ENCODE peak calls at places on chromosome 16, in four cellular contexts. P is tibial nerve, E is transverse colon, K is K562. Z is an unnamed sample.

GRCh38 chr16:66099261-66099660 is 267.2 kb upstream of the CDH5 start:
- DNase-seq in P (no peak), E (no peak), K (no peak), Z (peak; percentile 88)

GRCh38 chr16:81493755-81494433 is 49.3 kb downstream of the CMIP start:
- DNase-seq in P (no peak), E (peak; percentile 71), K (peak; percentile 84), Z (no peak)

GRCh38 chr16:73350707-73351452 is 303.0 kb upstream of the ZFHX3 start:
- DNase-seq in P (no peak), E (no peak), K (no peak), Z (no peak)

GRCh38 chr16:66588981-66589713 is 9.9 kb downstream of the CMTM2 start:
- DNase-seq in P (peak; percentile 36), E (peak; percentile 56), K (peak; percentile 82), Z (no peak)

GRCh38 chr16:54538241-54538640 is 251.7 kb upstream of the IRX3 start:
- DNase-seq in P (no peak), E (no peak), K (no peak), Z (no peak)

GRCh38 chr16:1964046-1964505 is 550 bp downstream of the RPS2 start:
- DNase-seq in P (no peak), E (no peak), K (no peak), Z (no peak)

GRCh38 chr16:71834291-71834690 is 11.5 kb upstream of the ATXN1L start:
- DNase-seq in P (no peak), E (no peak), K (no peak), Z (no peak)

GRCh38 chr16:81315271-81316175 is 761 bp downstream of the GAN start:
- DNase-seq in P (peak; percentile 14), E (peak; percentile 68), K (peak; percentile 54), Z (no peak)

GRCh38 chr16:55711959-55712876 is 56.4 kb downstream of the SLC6A2 start:
- DNase-seq in P (peak; percentile 84), E (peak; percentile 40), K (peak; percentile 59), Z (no peak)

GRCh38 chr16:26614102-26614864 is 452.4 kb upstream of the C16orf82 start:
- DNase-seq in P (no peak), E (no peak), K (no peak), Z (peak; percentile 75)
- TF ChIP-seq EP300 in P (no peak), E (no peak), K (no peak), Z (no peak)

GRCh38 chr16:27237229-27238015 is 31.1 kb downstream of the NSMCE1 start:
- DNase-seq in P (no peak), E (no peak), K (no peak), Z (no peak)
- TF ChIP-seq EP300 in P (no peak), E (no peak), K (no peak), Z (no peak)

GRCh38 chr16:75821117-75821516 is 94.8 kb upstream of the CPHXL start:
- DNase-seq in P (no peak), E (no peak), K (no peak), Z (no peak)
- TF ChIP-seq EP300 in P (no peak), E (no peak), K (no peak), Z (no peak)

GRCh38 chr16:52453661-52454060 is 93.3 kb downstream of the TOX3 start:
- DNase-seq in P (no peak), E (peak; percentile 12), K (no peak), Z (no peak)

GRCh38 chr16:52455549-52456277 is 91.2 kb downstream of the TOX3 start:
- DNase-seq in P (no peak), E (peak; percentile 44), K (no peak), Z (no peak)

GRCh38 chr16:52451971-52452421 is 94.9 kb downstream of the TOX3 start:
- DNase-seq in P (no peak), E (peak; percentile 68), K (no peak), Z (no peak)

GRCh38 chr16:52460652-52461172 is 86.2 kb downstream of the TOX3 start:
- DNase-seq in P (no peak), E (no peak), K (no peak), Z (no peak)

DNA sequence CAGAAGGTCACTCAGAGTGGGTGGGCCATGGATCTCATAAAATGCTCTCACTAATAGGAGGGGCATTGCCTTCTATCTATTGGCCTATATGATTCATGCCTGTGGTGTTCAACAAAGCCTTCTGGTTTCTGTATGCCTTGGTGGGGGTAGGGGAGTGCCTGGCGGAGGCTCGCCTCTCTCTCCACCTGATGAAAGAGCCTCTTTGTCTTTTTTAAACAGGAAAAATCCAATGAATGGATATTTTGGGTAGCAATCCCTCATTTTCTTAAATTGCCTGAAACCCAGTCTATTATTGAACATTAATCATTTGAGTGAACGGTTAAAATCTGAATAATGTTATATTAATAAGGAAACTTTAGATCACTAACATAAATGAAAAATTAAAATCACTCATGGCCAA is 90.6 kb downstream of the TOX3 start:
- DNase-seq in P (no peak), E (no peak), K (no peak), Z (no peak)
- TF ChIP-seq EP300 in P (no peak), E (no peak), K (no peak), Z (no peak)

GRCh38 chr16:84834403-84834772 is 14.6 kb downstream of the CRISPLD2 start:
- DNase-seq in P (no peak), E (no peak), K (no peak), Z (no peak)

GRCh38 chr16:84833542-84834402 is 14.0 kb downstream of the CRISPLD2 start:
- DNase-seq in P (no peak), E (no peak), K (no peak), Z (no peak)

GRCh38 chr16:84830765-84831384 is 11.1 kb downstream of the CRISPLD2 start:
- DNase-seq in P (no peak), E (no peak), K (no peak), Z (no peak)

GRCh38 chr16:84833142-84833495 is 13.3 kb downstream of the CRISPLD2 start:
- DNase-seq in P (no peak), E (no peak), K (no peak), Z (no peak)

DNA sequence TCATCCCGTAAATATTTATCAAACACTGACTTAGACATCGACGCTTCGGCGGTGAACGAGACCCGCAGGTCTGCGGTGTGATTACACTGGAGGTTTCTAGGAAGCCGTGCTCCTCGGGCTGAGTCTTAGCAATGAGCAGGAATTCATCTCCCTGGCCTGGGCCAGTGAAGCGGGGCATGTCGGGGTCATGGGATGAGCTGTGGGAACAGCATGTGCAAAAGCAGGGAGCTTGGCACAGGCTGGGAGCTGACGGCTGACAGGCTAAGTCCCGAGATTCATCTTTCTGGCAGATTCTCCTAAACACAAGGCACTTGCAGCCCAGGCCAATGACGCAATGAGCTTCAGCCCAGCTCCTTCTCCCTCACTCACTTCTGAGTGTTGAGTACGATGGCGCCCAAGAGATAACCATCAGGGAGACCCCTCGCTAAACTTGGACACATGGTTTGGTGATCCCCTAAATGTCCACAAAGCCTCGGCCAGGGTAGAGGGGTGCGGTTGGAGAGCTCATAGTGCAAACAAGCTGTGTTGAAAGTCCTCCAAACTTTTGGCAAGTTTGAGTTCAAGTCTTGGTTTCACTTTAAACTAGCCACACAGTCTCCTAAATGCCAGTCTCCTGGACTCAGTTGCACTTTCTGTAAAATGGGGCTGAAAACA is 12.8 kb downstream of the CRISPLD2 start:
- DNase-seq in P (peak; percentile 89), E (peak; percentile 78), K (no peak), Z (peak; percentile 98)
- TF ChIP-seq EP300 in P (peak; percentile 99), E (peak; percentile 100), K (no peak), Z (peak; percentile 100)